ENCODE peak calls at places on chromosomes 3 and 15, in four cellular contexts. B is GM12891, V is K562, L is GM12878. Y is an unnamed sample.

GRCh38 chr15:60961541-60961940 is 267.6 kb downstream of the RORA start:
- DNase-seq in B (no peak), V (no peak), L (no peak), Y (no peak)

GRCh38 chr3:25151497-25151896 is 276.6 kb upstream of the RARB start:
- DNase-seq in B (no peak), V (no peak), L (no peak), Y (no peak)

GRCh38 chr15:35671197-35671596 is 125.2 kb upstream of the DPH6 start:
- DNase-seq in B (no peak), V (no peak), L (no peak), Y (no peak)

GRCh38 chr3:69896095-69896494 is 103.4 kb upstream of the SAMMSON start:
- DNase-seq in B (no peak), V (no peak), L (no peak), Y (no peak)

GRCh38 chr3:17605032-17605431 is 137.4 kb downstream of the TBC1D5 start:
- DNase-seq in B (no peak), V (no peak), L (no peak), Y (no peak)

GRCh38 chr15:81080946-81081345 is 53.1 kb upstream of the CFAP161 start:
- DNase-seq in B (no peak), V (no peak), L (no peak), Y (no peak)

GRCh38 chr3:108437439-108437838 is 73.0 kb downstream of the MYH15 start:
- DNase-seq in B (no peak), V (no peak), L (no peak), Y (no peak)

GRCh38 chr3:181796641-181797040 is 84.9 kb downstream of the SOX2 start:
- DNase-seq in B (no peak), V (no peak), L (no peak), Y (no peak)

GRCh38 chr15:67411491-67411890 is 109.4 kb upstream of the C15orf61 start:
- DNase-seq in B (no peak), V (no peak), L (no peak), Y (no peak)

GRCh38 chr3:50572158-50572557 is 2.8 kb downstream of the HEMK1 start:
- DNase-seq in B (peak), V (peak), L (no peak), Y (peak)

GRCh38 chr3:141865101-141865500 is 11.3 kb upstream of the ATP1B3 start:
- DNase-seq in B (no peak), V (no peak), L (no peak), Y (no peak)

GRCh38 chr15:91942676-91943417 is 89.3 kb downstream of the SLCO3A1 start:
- DNase-seq in B (no peak), V (no peak), L (no peak), Y (peak)

GRCh38 chr15:51678081-51678480 is 3.2 kb upstream of the SCG3 start:
- DNase-seq in B (no peak), V (no peak), L (no peak), Y (no peak)

GRCh38 chr3:88767746-88768145 is 339.7 kb upstream of the EPHA3 start:
- DNase-seq in B (no peak), V (no peak), L (no peak), Y (no peak)

GRCh38 chr15:68503791-68504720 is 72.1 kb upstream of the ITGA11 start:
- DNase-seq in B (no peak), V (no peak), L (no peak), Y (peak)

GRCh38 chr15:92226020-92226612 is 167.6 kb upstream of the ST8SIA2 start:
- DNase-seq in B (no peak), V (peak), L (no peak), Y (peak)

GRCh38 chr3:98807011-98807410 is 43.9 kb downstream of the ST3GAL6 start:
- DNase-seq in B (no peak), V (no peak), L (no peak), Y (no peak)

GRCh38 chr15:41022487-41023090 is 69.3 kb downstream of the CHAC1 start:
- DNase-seq in B (peak), V (peak), L (peak), Y (peak)

GRCh38 chr15:28086175-28086703 is 12.9 kb downstream of the OCA2 start:
- DNase-seq in B (peak), V (peak), L (peak), Y (peak)

GRCh38 chr3:182567666-182568065 is 225.6 kb upstream of the ATP11B start:
- DNase-seq in B (no peak), V (no peak), L (no peak), Y (no peak)

GRCh38 chr15:30882861-30883433 is 20.8 kb upstream of the FAN1 start:
- DNase-seq in B (no peak), V (no peak), L (no peak), Y (no peak)

GRCh38 chr15:38944551-38944950 is 379.9 kb upstream of the RASGRP1 start:
- DNase-seq in B (no peak), V (no peak), L (no peak), Y (no peak)
- TF ChIP-seq SPI1 in B (no peak), V (no peak), L (no peak), Y (no peak)

GRCh38 chr15:65310431-65311137 is 6.1 kb downstream of the RNU5B-1 start:
- DNase-seq in B (no peak), V (no peak), L (no peak), Y (no peak)
- TF ChIP-seq SPI1 in B (no peak), V (no peak), L (no peak), Y (no peak)

GRCh38 chr3:97497138-97497537 is 267.4 kb upstream of the ARL6 start:
- DNase-seq in B (no peak), V (no peak), L (no peak), Y (no peak)
- TF ChIP-seq SPI1 in B (no peak), V (no peak), L (no peak), Y (no peak)

DNA sequence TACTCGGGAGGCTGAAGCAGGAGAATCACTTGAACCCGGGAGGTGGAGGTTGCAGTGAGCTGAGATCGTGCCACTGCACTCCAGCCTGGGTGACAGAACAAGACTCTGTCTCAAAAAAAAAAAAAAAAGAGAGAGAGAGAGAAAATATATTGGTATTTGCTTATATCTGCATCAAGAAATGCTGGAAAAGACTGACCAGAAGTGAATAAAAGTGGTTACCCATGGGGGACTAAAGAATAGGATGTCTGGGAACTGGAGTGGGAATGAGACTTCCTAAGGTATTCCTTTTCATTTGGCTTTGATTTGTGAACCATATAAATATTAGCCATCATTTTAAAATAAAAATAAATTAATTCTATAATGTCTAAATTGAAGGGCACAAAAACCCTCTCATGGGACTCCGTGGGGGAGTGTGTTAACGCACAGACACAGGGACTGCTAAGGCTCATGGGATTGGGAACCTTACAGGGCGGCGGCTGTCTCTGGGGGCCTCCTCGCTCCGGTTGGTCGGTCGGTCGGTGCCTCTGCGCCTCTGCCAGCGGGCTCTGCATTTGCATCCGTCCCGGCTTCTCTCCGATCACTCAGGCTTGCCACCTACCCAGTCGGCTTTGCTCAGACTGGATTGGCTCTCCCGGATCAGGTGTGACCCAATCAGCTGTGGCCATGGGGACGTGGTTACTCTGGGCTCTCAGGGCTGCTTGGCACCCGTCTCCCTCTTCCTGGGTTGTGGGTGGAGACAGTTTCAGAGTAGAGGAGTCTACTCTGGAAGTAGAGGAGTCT is 12.7 kb upstream of the TSPAN3 start:
- DNase-seq in B (peak), V (no peak), L (peak), Y (no peak)
- TF ChIP-seq SPI1 in B (no peak), V (no peak), L (no peak), Y (no peak)

GRCh38 chr15:23687143-23687470 is at the start of gene NDN:
- DNase-seq in B (no peak), V (peak), L (no peak), Y (no peak)

GRCh38 chr15:23690015-23690414 is 2.9 kb upstream of the NDN start:
- DNase-seq in B (no peak), V (no peak), L (no peak), Y (no peak)

GRCh38 chr15:23690450-23690852 is 3.3 kb upstream of the NDN start:
- DNase-seq in B (no peak), V (peak), L (no peak), Y (no peak)

DNA sequence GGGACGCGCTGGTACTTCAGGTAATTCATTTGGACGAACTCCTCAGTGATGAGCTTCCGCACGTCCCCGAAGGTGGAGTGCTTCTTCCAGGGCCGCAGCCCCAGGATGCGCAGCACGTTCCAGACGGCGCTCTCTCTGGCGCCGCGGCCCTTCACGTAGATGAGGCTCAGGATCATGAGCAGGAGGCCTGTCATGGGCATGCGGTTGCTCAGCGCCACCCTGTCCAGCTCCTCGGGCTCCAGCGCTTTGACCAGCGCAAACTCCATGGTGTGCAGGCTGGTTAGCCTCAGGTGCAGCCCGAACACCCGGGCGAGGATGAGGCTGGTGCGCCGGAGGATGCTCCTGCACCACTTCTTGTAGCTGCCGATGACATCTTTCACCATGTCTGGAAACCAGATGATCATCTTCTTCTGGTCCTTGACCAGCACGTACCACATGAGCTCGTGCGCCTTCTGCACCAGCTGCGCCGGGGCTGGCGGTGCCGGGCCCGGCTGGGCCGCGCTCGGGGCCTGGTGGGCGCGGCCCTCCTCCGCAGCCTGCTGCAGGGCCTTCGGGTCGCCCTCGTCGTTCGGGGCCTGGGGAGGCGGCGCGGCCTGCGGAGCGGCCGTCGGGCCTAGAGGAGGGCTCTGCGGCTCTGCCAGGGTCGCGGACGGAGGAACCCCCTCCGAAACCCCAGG is 501 bp downstream of the NDN start:
- DNase-seq in B (no peak), V (no peak), L (no peak), Y (no peak)
- TF ChIP-seq SPI1 in B (no peak), V (no peak), L (no peak), Y (no peak)

DNA sequence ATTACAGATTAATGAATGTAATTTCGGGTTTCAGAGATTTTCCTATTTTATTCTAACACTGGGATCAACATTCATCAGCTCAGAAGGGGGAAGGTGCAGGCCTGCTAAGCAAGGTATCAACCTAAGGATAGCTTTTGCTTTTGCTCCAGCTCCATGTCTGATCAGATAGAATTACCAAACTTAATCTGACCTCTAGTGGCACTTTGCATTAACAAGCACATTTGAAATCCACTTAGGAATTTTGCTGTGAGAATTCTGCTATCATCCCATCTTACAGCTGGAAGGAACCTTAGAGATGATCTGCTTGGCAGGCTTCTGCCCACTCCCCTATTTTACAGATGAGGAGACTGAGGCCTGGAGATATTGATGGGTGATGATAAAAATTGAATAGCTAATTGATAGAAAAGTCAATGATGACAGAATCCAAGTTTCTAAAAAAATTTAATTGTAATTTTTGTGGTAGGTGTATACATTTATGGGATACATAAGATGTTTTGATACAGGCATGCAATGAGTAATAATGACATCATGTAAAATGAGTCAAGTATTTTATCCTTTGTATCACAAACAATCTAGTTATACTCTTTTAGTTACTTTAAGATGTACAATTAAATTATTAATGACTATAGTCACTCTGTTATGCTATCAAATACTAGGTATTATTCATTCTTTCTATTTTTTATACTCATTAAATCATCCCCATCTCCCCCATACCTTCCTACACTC is 209.2 kb upstream of the ZPLD1 start:
- DNase-seq in B (no peak), V (peak), L (peak), Y (no peak)
- TF ChIP-seq SPI1 in B (no peak), V (no peak), L (no peak), Y (no peak)

DNA sequence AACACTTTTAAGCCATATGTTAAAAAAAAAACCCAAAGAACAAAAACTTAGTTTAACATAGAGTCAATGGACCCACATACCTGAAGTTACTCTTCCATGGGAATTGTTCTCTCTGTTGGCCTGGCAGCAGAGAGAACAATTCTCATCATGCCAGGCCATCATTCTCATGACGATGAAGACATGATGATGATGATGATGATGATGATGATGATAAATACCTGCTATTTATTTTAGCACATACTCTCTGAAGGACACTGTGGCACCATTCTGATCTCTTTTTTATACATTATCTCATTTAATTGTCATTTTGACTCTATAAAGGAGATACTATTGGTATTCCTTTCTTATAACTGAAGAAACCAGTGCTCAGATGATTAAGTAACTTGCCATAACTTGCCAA is 366.9 kb downstream of the MFSD1 start:
- DNase-seq in B (no peak), V (no peak), L (no peak), Y (no peak)
- TF ChIP-seq SPI1 in B (no peak), V (no peak), L (no peak), Y (no peak)

Y was measured in HL-60.